ENCODE peak calls at places on chromosomes 13 and 19, in ten cellular contexts. One of them, this sample, is unnamed.

GRCh38 chr13:98581971-98582702 is 5.2 kb upstream of the STK24 start:
- DNase-seq in LNCaP clone FGC: no peak
- DNase-seq in NCI-H1092 treated with DMSO at 0.1 percent for 48 hours: peak
- DNase-seq in ELR: peak
- DNase-seq in stimulated activated CD8-positive, alpha-beta memory T cell treated with anti-CD3 and anti-CD28 coated beads, Interleukin-2, amount 100 ng/mL, for 48 hours: no peak
- DNase-seq in iPS-NIHi11: no peak
- DNase-seq in Kasumi-1: no peak
- DNase-seq in fibroblast of lung: peak
- DNase-seq in upper lobe of right lung: no peak
- DNase-seq in stimulated activated CD4-positive, alpha-beta T cell treated with anti-CD3 and anti-CD28 coated beads, Interleukin-4, amount 100 ng/mL, for 24 hours: no peak
- DNase-seq in this sample: no peak

GRCh38 chr13:72643339-72643989 is 84.0 kb downstream of the MZT1 start:
- DNase-seq in stimulated activated CD4-positive, alpha-beta T cell treated with anti-CD3 and anti-CD28 coated beads, Interleukin-4, amount 100 ng/mL, for 24 hours: peak
- DNase-seq in ELR: peak
- DNase-seq in NCI-H1092 treated with DMSO at 0.1 percent for 48 hours: peak
- DNase-seq in stimulated activated CD8-positive, alpha-beta memory T cell treated with anti-CD3 and anti-CD28 coated beads, Interleukin-2, amount 100 ng/mL, for 48 hours: peak
- DNase-seq in upper lobe of right lung: no peak
- DNase-seq in fibroblast of lung: peak
- DNase-seq in LNCaP clone FGC: no peak
- DNase-seq in Kasumi-1: peak
- DNase-seq in iPS-NIHi11: peak
- DNase-seq in this sample: peak

GRCh38 chr19:50516456-50516855 is 2.7 kb upstream of the ASPDH start:
- DNase-seq in Kasumi-1: no peak
- DNase-seq in stimulated activated CD4-positive, alpha-beta T cell treated with anti-CD3 and anti-CD28 coated beads, Interleukin-4, amount 100 ng/mL, for 24 hours: no peak
- DNase-seq in fibroblast of lung: no peak
- DNase-seq in stimulated activated CD8-positive, alpha-beta memory T cell treated with anti-CD3 and anti-CD28 coated beads, Interleukin-2, amount 100 ng/mL, for 48 hours: no peak
- DNase-seq in upper lobe of right lung: no peak
- DNase-seq in ELR: no peak
- DNase-seq in NCI-H1092 treated with DMSO at 0.1 percent for 48 hours: no peak
- DNase-seq in LNCaP clone FGC: no peak
- DNase-seq in iPS-NIHi11: no peak
- DNase-seq in this sample: no peak

GRCh38 chr13:106507560-106508274 is 27.7 kb downstream of the EFNB2 start:
- DNase-seq in ELR: peak
- DNase-seq in stimulated activated CD4-positive, alpha-beta T cell treated with anti-CD3 and anti-CD28 coated beads, Interleukin-4, amount 100 ng/mL, for 24 hours: no peak
- DNase-seq in upper lobe of right lung: no peak
- DNase-seq in Kasumi-1: peak
- DNase-seq in LNCaP clone FGC: no peak
- DNase-seq in fibroblast of lung: peak
- DNase-seq in NCI-H1092 treated with DMSO at 0.1 percent for 48 hours: no peak
- DNase-seq in iPS-NIHi11: no peak
- DNase-seq in stimulated activated CD8-positive, alpha-beta memory T cell treated with anti-CD3 and anti-CD28 coated beads, Interleukin-2, amount 100 ng/mL, for 48 hours: no peak
- DNase-seq in this sample: peak

GRCh38 chr13:45950343-45950995 is 98.9 kb upstream of the SIAH3 start:
- DNase-seq in Kasumi-1: no peak
- DNase-seq in NCI-H1092 treated with DMSO at 0.1 percent for 48 hours: no peak
- DNase-seq in upper lobe of right lung: no peak
- DNase-seq in LNCaP clone FGC: no peak
- DNase-seq in ELR: no peak
- DNase-seq in stimulated activated CD4-positive, alpha-beta T cell treated with anti-CD3 and anti-CD28 coated beads, Interleukin-4, amount 100 ng/mL, for 24 hours: no peak
- DNase-seq in fibroblast of lung: peak
- DNase-seq in stimulated activated CD8-positive, alpha-beta memory T cell treated with anti-CD3 and anti-CD28 coated beads, Interleukin-2, amount 100 ng/mL, for 48 hours: no peak
- DNase-seq in iPS-NIHi11: no peak
- DNase-seq in this sample: no peak

GRCh38 chr13:79108914-79109643 is 297.0 kb downstream of the RBM26 start:
- DNase-seq in LNCaP clone FGC: no peak
- DNase-seq in Kasumi-1: no peak
- DNase-seq in iPS-NIHi11: no peak
- DNase-seq in upper lobe of right lung: no peak
- DNase-seq in stimulated activated CD4-positive, alpha-beta T cell treated with anti-CD3 and anti-CD28 coated beads, Interleukin-4, amount 100 ng/mL, for 24 hours: no peak
- DNase-seq in NCI-H1092 treated with DMSO at 0.1 percent for 48 hours: peak
- DNase-seq in stimulated activated CD8-positive, alpha-beta memory T cell treated with anti-CD3 and anti-CD28 coated beads, Interleukin-2, amount 100 ng/mL, for 48 hours: no peak
- DNase-seq in fibroblast of lung: no peak
- DNase-seq in ELR: no peak
- DNase-seq in this sample: no peak

GRCh38 chr13:112176746-112177119 is 109.8 kb downstream of the SOX1 start:
- DNase-seq in fibroblast of lung: no peak
- DNase-seq in NCI-H1092 treated with DMSO at 0.1 percent for 48 hours: no peak
- DNase-seq in iPS-NIHi11: no peak
- DNase-seq in ELR: no peak
- DNase-seq in stimulated activated CD4-positive, alpha-beta T cell treated with anti-CD3 and anti-CD28 coated beads, Interleukin-4, amount 100 ng/mL, for 24 hours: no peak
- DNase-seq in upper lobe of right lung: no peak
- DNase-seq in Kasumi-1: no peak
- DNase-seq in LNCaP clone FGC: no peak
- DNase-seq in stimulated activated CD8-positive, alpha-beta memory T cell treated with anti-CD3 and anti-CD28 coated beads, Interleukin-2, amount 100 ng/mL, for 48 hours: no peak
- DNase-seq in this sample: no peak

GRCh38 chr13:53338760-53339159 is 310.1 kb downstream of the OLFM4 start:
- DNase-seq in fibroblast of lung: no peak
- DNase-seq in NCI-H1092 treated with DMSO at 0.1 percent for 48 hours: no peak
- DNase-seq in stimulated activated CD4-positive, alpha-beta T cell treated with anti-CD3 and anti-CD28 coated beads, Interleukin-4, amount 100 ng/mL, for 24 hours: no peak
- DNase-seq in ELR: no peak
- DNase-seq in upper lobe of right lung: no peak
- DNase-seq in stimulated activated CD8-positive, alpha-beta memory T cell treated with anti-CD3 and anti-CD28 coated beads, Interleukin-2, amount 100 ng/mL, for 48 hours: no peak
- DNase-seq in iPS-NIHi11: no peak
- DNase-seq in LNCaP clone FGC: no peak
- DNase-seq in Kasumi-1: no peak
- DNase-seq in this sample: no peak

GRCh38 chr13:99982021-99982740 is 597 bp downstream of the ZIC2 start:
- DNase-seq in stimulated activated CD8-positive, alpha-beta memory T cell treated with anti-CD3 and anti-CD28 coated beads, Interleukin-2, amount 100 ng/mL, for 48 hours: no peak
- DNase-seq in iPS-NIHi11: no peak
- DNase-seq in ELR: peak
- DNase-seq in upper lobe of right lung: no peak
- DNase-seq in Kasumi-1: no peak
- DNase-seq in LNCaP clone FGC: no peak
- DNase-seq in NCI-H1092 treated with DMSO at 0.1 percent for 48 hours: peak
- DNase-seq in fibroblast of lung: peak
- DNase-seq in stimulated activated CD4-positive, alpha-beta T cell treated with anti-CD3 and anti-CD28 coated beads, Interleukin-4, amount 100 ng/mL, for 24 hours: no peak
- DNase-seq in this sample: peak

GRCh38 chr13:95247857-95248256 is 53.4 kb downstream of the ABCC4 start:
- DNase-seq in NCI-H1092 treated with DMSO at 0.1 percent for 48 hours: no peak
- DNase-seq in Kasumi-1: peak
- DNase-seq in ELR: no peak
- DNase-seq in fibroblast of lung: no peak
- DNase-seq in upper lobe of right lung: no peak
- DNase-seq in LNCaP clone FGC: no peak
- DNase-seq in stimulated activated CD8-positive, alpha-beta memory T cell treated with anti-CD3 and anti-CD28 coated beads, Interleukin-2, amount 100 ng/mL, for 48 hours: no peak
- DNase-seq in iPS-NIHi11: no peak
- DNase-seq in stimulated activated CD4-positive, alpha-beta T cell treated with anti-CD3 and anti-CD28 coated beads, Interleukin-4, amount 100 ng/mL, for 24 hours: no peak
- DNase-seq in this sample: no peak

GRCh38 chr19:1084024-1084868 is 10.9 kb downstream of the POLR2E start:
- DNase-seq in upper lobe of right lung: peak
- DNase-seq in LNCaP clone FGC: no peak
- DNase-seq in ELR: no peak
- DNase-seq in NCI-H1092 treated with DMSO at 0.1 percent for 48 hours: no peak
- DNase-seq in fibroblast of lung: no peak
- DNase-seq in stimulated activated CD4-positive, alpha-beta T cell treated with anti-CD3 and anti-CD28 coated beads, Interleukin-4, amount 100 ng/mL, for 24 hours: no peak
- DNase-seq in Kasumi-1: no peak
- DNase-seq in stimulated activated CD8-positive, alpha-beta memory T cell treated with anti-CD3 and anti-CD28 coated beads, Interleukin-2, amount 100 ng/mL, for 48 hours: no peak
- DNase-seq in iPS-NIHi11: no peak
- DNase-seq in this sample: no peak

GRCh38 chr13:84985860-84986259 is 813.4 kb downstream of the SLITRK6 start:
- DNase-seq in Kasumi-1: no peak
- DNase-seq in NCI-H1092 treated with DMSO at 0.1 percent for 48 hours: no peak
- DNase-seq in fibroblast of lung: no peak
- DNase-seq in LNCaP clone FGC: no peak
- DNase-seq in upper lobe of right lung: no peak
- DNase-seq in stimulated activated CD4-positive, alpha-beta T cell treated with anti-CD3 and anti-CD28 coated beads, Interleukin-4, amount 100 ng/mL, for 24 hours: no peak
- DNase-seq in stimulated activated CD8-positive, alpha-beta memory T cell treated with anti-CD3 and anti-CD28 coated beads, Interleukin-2, amount 100 ng/mL, for 48 hours: no peak
- DNase-seq in iPS-NIHi11: no peak
- DNase-seq in ELR: peak
- DNase-seq in this sample: peak

GRCh38 chr19:34712606-34713261 is 21.3 kb upstream of the ZNF181 start:
- DNase-seq in stimulated activated CD4-positive, alpha-beta T cell treated with anti-CD3 and anti-CD28 coated beads, Interleukin-4, amount 100 ng/mL, for 24 hours: peak
- DNase-seq in Kasumi-1: peak
- DNase-seq in ELR: peak
- DNase-seq in NCI-H1092 treated with DMSO at 0.1 percent for 48 hours: peak
- DNase-seq in iPS-NIHi11: peak
- DNase-seq in stimulated activated CD8-positive, alpha-beta memory T cell treated with anti-CD3 and anti-CD28 coated beads, Interleukin-2, amount 100 ng/mL, for 48 hours: peak
- DNase-seq in LNCaP clone FGC: peak
- DNase-seq in upper lobe of right lung: no peak
- DNase-seq in fibroblast of lung: peak
- DNase-seq in this sample: peak

GRCh38 chr19:47391510-47392223 is 27.7 kb downstream of the MEIS3 start:
- DNase-seq in LNCaP clone FGC: peak
- DNase-seq in ELR: peak
- DNase-seq in Kasumi-1: peak
- DNase-seq in NCI-H1092 treated with DMSO at 0.1 percent for 48 hours: peak
- DNase-seq in fibroblast of lung: peak
- DNase-seq in stimulated activated CD4-positive, alpha-beta T cell treated with anti-CD3 and anti-CD28 coated beads, Interleukin-4, amount 100 ng/mL, for 24 hours: peak
- DNase-seq in stimulated activated CD8-positive, alpha-beta memory T cell treated with anti-CD3 and anti-CD28 coated beads, Interleukin-2, amount 100 ng/mL, for 48 hours: peak
- DNase-seq in upper lobe of right lung: peak
- DNase-seq in iPS-NIHi11: peak
- DNase-seq in this sample: peak

GRCh38 chr13:26977541-26977940 is 194.1 kb downstream of the USP12 start:
- DNase-seq in ELR: peak
- DNase-seq in fibroblast of lung: peak
- DNase-seq in stimulated activated CD8-positive, alpha-beta memory T cell treated with anti-CD3 and anti-CD28 coated beads, Interleukin-2, amount 100 ng/mL, for 48 hours: no peak
- DNase-seq in Kasumi-1: no peak
- DNase-seq in NCI-H1092 treated with DMSO at 0.1 percent for 48 hours: no peak
- DNase-seq in LNCaP clone FGC: no peak
- DNase-seq in stimulated activated CD4-positive, alpha-beta T cell treated with anti-CD3 and anti-CD28 coated beads, Interleukin-4, amount 100 ng/mL, for 24 hours: no peak
- DNase-seq in iPS-NIHi11: no peak
- DNase-seq in upper lobe of right lung: no peak
- DNase-seq in this sample: no peak

GRCh38 chr13:53775807-53776206 is 747.2 kb downstream of the OLFM4 start:
- DNase-seq in NCI-H1092 treated with DMSO at 0.1 percent for 48 hours: no peak
- DNase-seq in stimulated activated CD4-positive, alpha-beta T cell treated with anti-CD3 and anti-CD28 coated beads, Interleukin-4, amount 100 ng/mL, for 24 hours: no peak
- DNase-seq in fibroblast of lung: no peak
- DNase-seq in iPS-NIHi11: no peak
- DNase-seq in stimulated activated CD8-positive, alpha-beta memory T cell treated with anti-CD3 and anti-CD28 coated beads, Interleukin-2, amount 100 ng/mL, for 48 hours: no peak
- DNase-seq in ELR: no peak
- DNase-seq in LNCaP clone FGC: no peak
- DNase-seq in upper lobe of right lung: no peak
- DNase-seq in Kasumi-1: peak
- DNase-seq in this sample: peak

GRCh38 chr19:55437410-55437809 is 5.7 kb downstream of the SHISA7 start:
- DNase-seq in stimulated activated CD4-positive, alpha-beta T cell treated with anti-CD3 and anti-CD28 coated beads, Interleukin-4, amount 100 ng/mL, for 24 hours: no peak
- DNase-seq in stimulated activated CD8-positive, alpha-beta memory T cell treated with anti-CD3 and anti-CD28 coated beads, Interleukin-2, amount 100 ng/mL, for 48 hours: no peak
- DNase-seq in upper lobe of right lung: peak
- DNase-seq in NCI-H1092 treated with DMSO at 0.1 percent for 48 hours: no peak
- DNase-seq in iPS-NIHi11: peak
- DNase-seq in Kasumi-1: peak
- DNase-seq in fibroblast of lung: peak
- DNase-seq in ELR: peak
- DNase-seq in LNCaP clone FGC: no peak
- DNase-seq in this sample: peak

GRCh38 chr19:14167594-14168138 is 31.3 kb upstream of the ASF1B start:
- DNase-seq in stimulated activated CD8-positive, alpha-beta memory T cell treated with anti-CD3 and anti-CD28 coated beads, Interleukin-2, amount 100 ng/mL, for 48 hours: no peak
- DNase-seq in NCI-H1092 treated with DMSO at 0.1 percent for 48 hours: no peak
- DNase-seq in upper lobe of right lung: no peak
- DNase-seq in iPS-NIHi11: no peak
- DNase-seq in stimulated activated CD4-positive, alpha-beta T cell treated with anti-CD3 and anti-CD28 coated beads, Interleukin-4, amount 100 ng/mL, for 24 hours: no peak
- DNase-seq in Kasumi-1: no peak
- DNase-seq in ELR: no peak
- DNase-seq in fibroblast of lung: no peak
- DNase-seq in LNCaP clone FGC: no peak
- DNase-seq in this sample: no peak

GRCh38 chr19:3852614-3853254 is 16.1 kb downstream of the ZFR2 start:
- DNase-seq in upper lobe of right lung: no peak
- DNase-seq in fibroblast of lung: peak
- DNase-seq in iPS-NIHi11: no peak
- DNase-seq in ELR: peak
- DNase-seq in NCI-H1092 treated with DMSO at 0.1 percent for 48 hours: no peak
- DNase-seq in Kasumi-1: peak
- DNase-seq in stimulated activated CD8-positive, alpha-beta memory T cell treated with anti-CD3 and anti-CD28 coated beads, Interleukin-2, amount 100 ng/mL, for 48 hours: no peak
- DNase-seq in LNCaP clone FGC: no peak
- DNase-seq in stimulated activated CD4-positive, alpha-beta T cell treated with anti-CD3 and anti-CD28 coated beads, Interleukin-4, amount 100 ng/mL, for 24 hours: peak
- DNase-seq in this sample: peak

GRCh38 chr19:3225677-3226093 is 1.2 kb downstream of the CELF5 start:
- DNase-seq in stimulated activated CD8-positive, alpha-beta memory T cell treated with anti-CD3 and anti-CD28 coated beads, Interleukin-2, amount 100 ng/mL, for 48 hours: no peak
- DNase-seq in LNCaP clone FGC: no peak
- DNase-seq in NCI-H1092 treated with DMSO at 0.1 percent for 48 hours: no peak
- DNase-seq in ELR: no peak
- DNase-seq in stimulated activated CD4-positive, alpha-beta T cell treated with anti-CD3 and anti-CD28 coated beads, Interleukin-4, amount 100 ng/mL, for 24 hours: no peak
- DNase-seq in upper lobe of right lung: no peak
- DNase-seq in fibroblast of lung: no peak
- DNase-seq in Kasumi-1: no peak
- DNase-seq in iPS-NIHi11: peak
- DNase-seq in this sample: peak

GRCh38 chr13:72386138-72386684 is 341.2 kb downstream of the MZT1 start:
- DNase-seq in upper lobe of right lung: no peak
- DNase-seq in fibroblast of lung: no peak
- DNase-seq in ELR: no peak
- DNase-seq in iPS-NIHi11: no peak
- DNase-seq in stimulated activated CD4-positive, alpha-beta T cell treated with anti-CD3 and anti-CD28 coated beads, Interleukin-4, amount 100 ng/mL, for 24 hours: no peak
- DNase-seq in LNCaP clone FGC: no peak
- DNase-seq in Kasumi-1: no peak
- DNase-seq in stimulated activated CD8-positive, alpha-beta memory T cell treated with anti-CD3 and anti-CD28 coated beads, Interleukin-2, amount 100 ng/mL, for 48 hours: no peak
- DNase-seq in NCI-H1092 treated with DMSO at 0.1 percent for 48 hours: no peak
- DNase-seq in this sample: no peak

GRCh38 chr19:16880884-16881554 is 7.8 kb upstream of the F2RL3 start:
- DNase-seq in iPS-NIHi11: no peak
- DNase-seq in upper lobe of right lung: no peak
- DNase-seq in LNCaP clone FGC: no peak
- DNase-seq in fibroblast of lung: no peak
- DNase-seq in stimulated activated CD4-positive, alpha-beta T cell treated with anti-CD3 and anti-CD28 coated beads, Interleukin-4, amount 100 ng/mL, for 24 hours: no peak
- DNase-seq in Kasumi-1: no peak
- DNase-seq in ELR: no peak
- DNase-seq in NCI-H1092 treated with DMSO at 0.1 percent for 48 hours: no peak
- DNase-seq in stimulated activated CD8-positive, alpha-beta memory T cell treated with anti-CD3 and anti-CD28 coated beads, Interleukin-2, amount 100 ng/mL, for 48 hours: no peak
- DNase-seq in this sample: no peak

GRCh38 chr13:59391696-59392095 is 772.0 kb downstream of the DIAPH3 start:
- DNase-seq in stimulated activated CD4-positive, alpha-beta T cell treated with anti-CD3 and anti-CD28 coated beads, Interleukin-4, amount 100 ng/mL, for 24 hours: peak
- DNase-seq in LNCaP clone FGC: peak
- DNase-seq in upper lobe of right lung: no peak
- DNase-seq in ELR: peak
- DNase-seq in Kasumi-1: peak
- DNase-seq in stimulated activated CD8-positive, alpha-beta memory T cell treated with anti-CD3 and anti-CD28 coated beads, Interleukin-2, amount 100 ng/mL, for 48 hours: peak
- DNase-seq in NCI-H1092 treated with DMSO at 0.1 percent for 48 hours: peak
- DNase-seq in fibroblast of lung: peak
- DNase-seq in iPS-NIHi11: peak
- DNase-seq in this sample: peak

GRCh38 chr19:47324502-47324901 is 7.5 kb upstream of the C5AR2 start:
- DNase-seq in LNCaP clone FGC: no peak
- DNase-seq in NCI-H1092 treated with DMSO at 0.1 percent for 48 hours: no peak
- DNase-seq in ELR: peak
- DNase-seq in upper lobe of right lung: peak
- DNase-seq in fibroblast of lung: no peak
- DNase-seq in stimulated activated CD8-positive, alpha-beta memory T cell treated with anti-CD3 and anti-CD28 coated beads, Interleukin-2, amount 100 ng/mL, for 48 hours: no peak
- DNase-seq in Kasumi-1: peak
- DNase-seq in iPS-NIHi11: peak
- DNase-seq in stimulated activated CD4-positive, alpha-beta T cell treated with anti-CD3 and anti-CD28 coated beads, Interleukin-4, amount 100 ng/mL, for 24 hours: no peak
- DNase-seq in this sample: no peak

This sample was measured in mesendoderm.